ENCODE peak calls at places on chromosomes 13 and 19, in eight cellular contexts. Z, T, K, I, L, U, O and Y are unnamed samples.

GRCh38 chr13:35818577-35819165 is 312.5 kb downstream of the DCLK1 start:
- DNase-seq in Z (no peak), T (no peak), K (no peak), I (no peak), L (no peak), U (no peak), O (peak), Y (peak)

GRCh38 chr13:101949681-101950080 is 452.2 kb downstream of the FGF14 start:
- DNase-seq in Z (no peak), T (no peak), K (no peak), I (no peak), L (no peak), U (no peak), O (no peak), Y (no peak)

GRCh38 chr13:107586216-107586615 is 629.1 kb downstream of the LIG4 start:
- DNase-seq in Z (no peak), T (no peak), K (no peak), I (no peak), L (no peak), U (no peak), O (no peak), Y (no peak)

GRCh38 chr19:8141726-8142524 is 7.5 kb downstream of the FBN3 start:
- DNase-seq in Z (peak), T (no peak), K (no peak), I (no peak), L (no peak), U (no peak), O (no peak), Y (peak)

GRCh38 chr13:51153527-51153926 is 42.5 kb upstream of the C13orf42 start:
- DNase-seq in Z (no peak), T (no peak), K (no peak), I (peak), L (no peak), U (no peak), O (no peak), Y (no peak)

GRCh38 chr19:48896191-48896720 is 2.3 kb downstream of the TULP2 start:
- DNase-seq in Z (no peak), T (peak), K (no peak), I (peak), L (no peak), U (peak), O (peak), Y (peak)

GRCh38 chr19:1650627-1651009 is 1.8 kb downstream of the TCF3 start:
- DNase-seq in Z (no peak), T (peak), K (no peak), I (no peak), L (no peak), U (peak), O (peak), Y (peak)

GRCh38 chr13:77981191-77981925 is 62.7 kb upstream of the EDNRB start:
- DNase-seq in Z (no peak), T (no peak), K (no peak), I (no peak), L (no peak), U (no peak), O (no peak), Y (no peak)

GRCh38 chr13:88068975-88069374 is 397.8 kb downstream of the SLITRK5 start:
- DNase-seq in Z (no peak), T (peak), K (no peak), I (peak), L (no peak), U (no peak), O (peak), Y (peak)

GRCh38 chr13:91630916-91631315 is 232.5 kb downstream of the GPC5 start:
- DNase-seq in Z (no peak), T (no peak), K (no peak), I (no peak), L (no peak), U (no peak), O (peak), Y (no peak)

GRCh38 chr19:51531349-51532315 is at the start of gene SIGLEC6:
- DNase-seq in Z (no peak), T (no peak), K (no peak), I (peak), L (no peak), U (no peak), O (no peak), Y (no peak)

GRCh38 chr19:46428278-46429141 is at the start of gene PNMA8C:
- DNase-seq in Z (peak), T (peak), K (no peak), I (peak), L (peak), U (peak), O (peak), Y (peak)

GRCh38 chr13:46949211-46949610 is 52.4 kb upstream of the HTR2A start:
- DNase-seq in Z (no peak), T (no peak), K (no peak), I (no peak), L (no peak), U (no peak), O (no peak), Y (no peak)

GRCh38 chr19:50703915-50704548 is 15.6 kb downstream of the SHANK1 start:
- DNase-seq in Z (no peak), T (no peak), K (no peak), I (peak), L (no peak), U (no peak), O (peak), Y (peak)

GRCh38 chr13:30456290-30456689 is 9.4 kb downstream of the HMGB1 start:
- DNase-seq in Z (no peak), T (no peak), K (no peak), I (no peak), L (no peak), U (no peak), O (no peak), Y (no peak)

GRCh38 chr13:97493471-97493870 is 59.5 kb downstream of the RAP2A start:
- DNase-seq in Z (no peak), T (no peak), K (no peak), I (no peak), L (no peak), U (no peak), O (no peak), Y (no peak)

GRCh38 chr13:91184244-91184926 is 163.1 kb upstream of the MIR17HG start:
- DNase-seq in Z (no peak), T (no peak), K (no peak), I (no peak), L (no peak), U (no peak), O (no peak), Y (no peak)

GRCh38 chr13:71055644-71056043 is 811.4 kb downstream of the DACH1 start:
- DNase-seq in Z (no peak), T (no peak), K (no peak), I (no peak), L (no peak), U (no peak), O (no peak), Y (no peak)

GRCh38 chr13:66665991-66666390 is 564.1 kb downstream of the PCDH9 start:
- DNase-seq in Z (no peak), T (no peak), K (no peak), I (peak), L (no peak), U (no peak), O (peak), Y (peak)